ENCODE peak calls at places on chromosome 13, in four cellular contexts. One of them, this sample, is unnamed.
A peak's percentile ranks its signal among the peaks of the same experiment; 100 is the strongest.

GRCh38 chr13:80342541-80343371 is 1.8 kb upstream of the SPRY2 start:
- DNase-seq in stimulated activated CD4-positive, alpha-beta T cell treated with anti-CD3 and anti-CD28 coated beads, Interleukin-4, amount 100 ng/mL, for 1 hour: peak; percentile 71
- DNase-seq in fibroblast of mammary gland: peak; percentile 68
- DNase-seq in NK-92 treated with Interleukin-12 subunit alpha and Interleukin-12 subunit beta, amount 100 ng/mL, for 24 hours: no peak
- DNase-seq in this sample: peak; percentile 80

GRCh38 chr13:99873141-99873540 is 98.4 kb downstream of the ZIC5 start:
- DNase-seq in stimulated activated CD4-positive, alpha-beta T cell treated with anti-CD3 and anti-CD28 coated beads, Interleukin-4, amount 100 ng/mL, for 1 hour: no peak
- DNase-seq in fibroblast of mammary gland: no peak
- DNase-seq in NK-92 treated with Interleukin-12 subunit alpha and Interleukin-12 subunit beta, amount 100 ng/mL, for 24 hours: no peak
- DNase-seq in this sample: no peak

GRCh38 chr13:49985129-49985528 is 11.7 kb upstream of the TRIM13 start:
- DNase-seq in stimulated activated CD4-positive, alpha-beta T cell treated with anti-CD3 and anti-CD28 coated beads, Interleukin-4, amount 100 ng/mL, for 1 hour: no peak
- DNase-seq in fibroblast of mammary gland: no peak
- DNase-seq in NK-92 treated with Interleukin-12 subunit alpha and Interleukin-12 subunit beta, amount 100 ng/mL, for 24 hours: no peak
- DNase-seq in this sample: no peak

GRCh38 chr13:28532226-28533048 is 37.5 kb upstream of the FLT1 start:
- DNase-seq in stimulated activated CD4-positive, alpha-beta T cell treated with anti-CD3 and anti-CD28 coated beads, Interleukin-4, amount 100 ng/mL, for 1 hour: no peak
- DNase-seq in fibroblast of mammary gland: no peak
- DNase-seq in NK-92 treated with Interleukin-12 subunit alpha and Interleukin-12 subunit beta, amount 100 ng/mL, for 24 hours: no peak
- DNase-seq in this sample: no peak

GRCh38 chr13:73223372-73223781 is 164.6 kb downstream of the KLF5 start:
- DNase-seq in stimulated activated CD4-positive, alpha-beta T cell treated with anti-CD3 and anti-CD28 coated beads, Interleukin-4, amount 100 ng/mL, for 1 hour: no peak
- DNase-seq in fibroblast of mammary gland: no peak
- DNase-seq in NK-92 treated with Interleukin-12 subunit alpha and Interleukin-12 subunit beta, amount 100 ng/mL, for 24 hours: no peak
- DNase-seq in this sample: no peak

GRCh38 chr13:103694471-103694870 is 628.3 kb upstream of the SLC10A2 start:
- DNase-seq in stimulated activated CD4-positive, alpha-beta T cell treated with anti-CD3 and anti-CD28 coated beads, Interleukin-4, amount 100 ng/mL, for 1 hour: no peak
- DNase-seq in fibroblast of mammary gland: no peak
- DNase-seq in NK-92 treated with Interleukin-12 subunit alpha and Interleukin-12 subunit beta, amount 100 ng/mL, for 24 hours: no peak
- DNase-seq in this sample: no peak

GRCh38 chr13:27427663-27428062 is 3.2 kb downstream of the GTF3A start:
- DNase-seq in stimulated activated CD4-positive, alpha-beta T cell treated with anti-CD3 and anti-CD28 coated beads, Interleukin-4, amount 100 ng/mL, for 1 hour: no peak
- DNase-seq in fibroblast of mammary gland: no peak
- DNase-seq in NK-92 treated with Interleukin-12 subunit alpha and Interleukin-12 subunit beta, amount 100 ng/mL, for 24 hours: no peak
- DNase-seq in this sample: no peak

GRCh38 chr13:44317752-44318550 is 55.7 kb upstream of the SERP2 start:
- DNase-seq in stimulated activated CD4-positive, alpha-beta T cell treated with anti-CD3 and anti-CD28 coated beads, Interleukin-4, amount 100 ng/mL, for 1 hour: no peak
- DNase-seq in fibroblast of mammary gland: peak; percentile 88
- DNase-seq in NK-92 treated with Interleukin-12 subunit alpha and Interleukin-12 subunit beta, amount 100 ng/mL, for 24 hours: no peak
- DNase-seq in this sample: no peak

GRCh38 chr13:40053401-40053800 is 397.9 kb downstream of the COG6 start:
- DNase-seq in stimulated activated CD4-positive, alpha-beta T cell treated with anti-CD3 and anti-CD28 coated beads, Interleukin-4, amount 100 ng/mL, for 1 hour: no peak
- DNase-seq in fibroblast of mammary gland: no peak
- DNase-seq in NK-92 treated with Interleukin-12 subunit alpha and Interleukin-12 subunit beta, amount 100 ng/mL, for 24 hours: no peak
- DNase-seq in this sample: no peak

GRCh38 chr13:43058318-43058674 is 34.9 kb downstream of the DNAJC15 start:
- DNase-seq in stimulated activated CD4-positive, alpha-beta T cell treated with anti-CD3 and anti-CD28 coated beads, Interleukin-4, amount 100 ng/mL, for 1 hour: no peak
- DNase-seq in fibroblast of mammary gland: peak; percentile 82
- DNase-seq in NK-92 treated with Interleukin-12 subunit alpha and Interleukin-12 subunit beta, amount 100 ng/mL, for 24 hours: no peak
- DNase-seq in this sample: no peak

GRCh38 chr13:37869756-37870488 is at the start of gene TRPC4:
- DNase-seq in stimulated activated CD4-positive, alpha-beta T cell treated with anti-CD3 and anti-CD28 coated beads, Interleukin-4, amount 100 ng/mL, for 1 hour: peak; percentile 2
- DNase-seq in fibroblast of mammary gland: peak; percentile 65
- DNase-seq in NK-92 treated with Interleukin-12 subunit alpha and Interleukin-12 subunit beta, amount 100 ng/mL, for 24 hours: no peak
- DNase-seq in this sample: no peak

GRCh38 chr13:107576430-107576829 is 638.9 kb downstream of the LIG4 start:
- DNase-seq in stimulated activated CD4-positive, alpha-beta T cell treated with anti-CD3 and anti-CD28 coated beads, Interleukin-4, amount 100 ng/mL, for 1 hour: no peak
- DNase-seq in fibroblast of mammary gland: no peak
- DNase-seq in NK-92 treated with Interleukin-12 subunit alpha and Interleukin-12 subunit beta, amount 100 ng/mL, for 24 hours: no peak
- DNase-seq in this sample: no peak

GRCh38 chr13:70723732-70724131 is 615.5 kb upstream of the KLHL1 start:
- DNase-seq in stimulated activated CD4-positive, alpha-beta T cell treated with anti-CD3 and anti-CD28 coated beads, Interleukin-4, amount 100 ng/mL, for 1 hour: no peak
- DNase-seq in fibroblast of mammary gland: no peak
- DNase-seq in NK-92 treated with Interleukin-12 subunit alpha and Interleukin-12 subunit beta, amount 100 ng/mL, for 24 hours: no peak
- DNase-seq in this sample: no peak

GRCh38 chr13:104764600-104764999 is 1698.4 kb upstream of the SLC10A2 start:
- DNase-seq in stimulated activated CD4-positive, alpha-beta T cell treated with anti-CD3 and anti-CD28 coated beads, Interleukin-4, amount 100 ng/mL, for 1 hour: no peak
- DNase-seq in fibroblast of mammary gland: no peak
- DNase-seq in NK-92 treated with Interleukin-12 subunit alpha and Interleukin-12 subunit beta, amount 100 ng/mL, for 24 hours: no peak
- DNase-seq in this sample: no peak

GRCh38 chr13:99383511-99383921 is 76.3 kb upstream of the GPR183 start:
- DNase-seq in stimulated activated CD4-positive, alpha-beta T cell treated with anti-CD3 and anti-CD28 coated beads, Interleukin-4, amount 100 ng/mL, for 1 hour: no peak
- DNase-seq in fibroblast of mammary gland: no peak
- DNase-seq in NK-92 treated with Interleukin-12 subunit alpha and Interleukin-12 subunit beta, amount 100 ng/mL, for 24 hours: no peak
- DNase-seq in this sample: no peak

GRCh38 chr13:94371855-94372254 is 107.6 kb downstream of the DCT start:
- DNase-seq in stimulated activated CD4-positive, alpha-beta T cell treated with anti-CD3 and anti-CD28 coated beads, Interleukin-4, amount 100 ng/mL, for 1 hour: no peak
- DNase-seq in fibroblast of mammary gland: no peak
- DNase-seq in NK-92 treated with Interleukin-12 subunit alpha and Interleukin-12 subunit beta, amount 100 ng/mL, for 24 hours: no peak
- DNase-seq in this sample: no peak

GRCh38 chr13:110137677-110138008 is 169.3 kb downstream of the COL4A1 start:
- DNase-seq in stimulated activated CD4-positive, alpha-beta T cell treated with anti-CD3 and anti-CD28 coated beads, Interleukin-4, amount 100 ng/mL, for 1 hour: no peak
- DNase-seq in fibroblast of mammary gland: peak; percentile 22
- DNase-seq in NK-92 treated with Interleukin-12 subunit alpha and Interleukin-12 subunit beta, amount 100 ng/mL, for 24 hours: no peak
- DNase-seq in this sample: no peak

GRCh38 chr13:73623281-73623680 is 510.9 kb downstream of the KLF12 start:
- DNase-seq in stimulated activated CD4-positive, alpha-beta T cell treated with anti-CD3 and anti-CD28 coated beads, Interleukin-4, amount 100 ng/mL, for 1 hour: no peak
- DNase-seq in fibroblast of mammary gland: no peak
- DNase-seq in NK-92 treated with Interleukin-12 subunit alpha and Interleukin-12 subunit beta, amount 100 ng/mL, for 24 hours: no peak
- DNase-seq in this sample: no peak

GRCh38 chr13:90427322-90428272 is 919.9 kb upstream of the MIR17HG start:
- DNase-seq in stimulated activated CD4-positive, alpha-beta T cell treated with anti-CD3 and anti-CD28 coated beads, Interleukin-4, amount 100 ng/mL, for 1 hour: no peak
- DNase-seq in fibroblast of mammary gland: no peak
- DNase-seq in NK-92 treated with Interleukin-12 subunit alpha and Interleukin-12 subunit beta, amount 100 ng/mL, for 24 hours: no peak
- DNase-seq in this sample: no peak

GRCh38 chr13:50291611-50292010 is 276.4 kb downstream of the KCNRG start:
- DNase-seq in stimulated activated CD4-positive, alpha-beta T cell treated with anti-CD3 and anti-CD28 coated beads, Interleukin-4, amount 100 ng/mL, for 1 hour: no peak
- DNase-seq in fibroblast of mammary gland: peak; percentile 28
- DNase-seq in NK-92 treated with Interleukin-12 subunit alpha and Interleukin-12 subunit beta, amount 100 ng/mL, for 24 hours: no peak
- DNase-seq in this sample: no peak

GRCh38 chr13:19604306-19604705 is 29.2 kb upstream of the MPHOSPH8 start:
- DNase-seq in stimulated activated CD4-positive, alpha-beta T cell treated with anti-CD3 and anti-CD28 coated beads, Interleukin-4, amount 100 ng/mL, for 1 hour: no peak
- DNase-seq in fibroblast of mammary gland: no peak
- DNase-seq in NK-92 treated with Interleukin-12 subunit alpha and Interleukin-12 subunit beta, amount 100 ng/mL, for 24 hours: no peak
- DNase-seq in this sample: no peak